ENCODE peak calls at places on chromosomes 13 and 19, in six cellular contexts. W is lung; N is ascending aorta; A is CD8-positive, alpha-beta T cell; L is PC-9; X is activated B cell treated with CpG ODN at 0.5 μM for 24 hours. G is an unnamed sample.

GRCh38 chr19:43622956-43623355 is 3.5 kb upstream of the ZNF428 start:
- DNase-seq in X (no peak), N (no peak), L (no peak), W (no peak), A (no peak), G (no peak)

GRCh38 chr19:46495789-46496099 is at the start of gene PNMA8B:
- DNase-seq in N (no peak), A (no peak), L (no peak), W (no peak), X (no peak), G (no peak)

GRCh38 chr19:18218159-18218558 is 8.1 kb downstream of the PDE4C start:
- DNase-seq in X (no peak), W (no peak), L (no peak), N (no peak), A (no peak), G (no peak)

GRCh38 chr13:110138009-110138699 is 168.8 kb downstream of the COL4A1 start:
- DNase-seq in N (peak; percentile 94), X (peak; percentile 19), L (peak; percentile 94), W (peak; percentile 73), A (peak; percentile 30), G (peak; percentile 50)

GRCh38 chr19:46722004-46722380 is 5.1 kb upstream of the PRKD2 start:
- DNase-seq in X (no peak), L (no peak), A (no peak), N (no peak), W (no peak), G (no peak)

GRCh38 chr19:2095338-2095938 is 688 bp downstream of the MOB3A start:
- DNase-seq in X (no peak), L (no peak), A (no peak), N (no peak), W (no peak), G (no peak)

GRCh38 chr19:2059422-2060201 is 8.6 kb upstream of the MKNK2 start:
- DNase-seq in A (no peak), W (peak; percentile 92), N (peak; percentile 88), L (peak; percentile 81), X (no peak), G (peak; percentile 94)

GRCh38 chr13:40271931-40272775 is 394.3 kb downstream of the FOXO1 start:
- DNase-seq in A (peak; percentile 31), W (peak; percentile 43), X (no peak), N (peak; percentile 94), L (peak; percentile 82), G (peak; percentile 90)

GRCh38 chr19:12015753-12016116 is 19.7 kb downstream of the ZNF433 start:
- DNase-seq in N (no peak), W (no peak), L (no peak), X (no peak), A (no peak), G (no peak)

GRCh38 chr19:42255766-42256750 is 1.1 kb upstream of the ERF start:
- DNase-seq in X (no peak), W (no peak), A (no peak), L (no peak), N (peak; percentile 75), G (peak; percentile 19)

GRCh38 chr13:111093136-111093535 is 22.0 kb upstream of the ARHGEF7 start:
- DNase-seq in A (no peak), W (no peak), N (no peak), X (no peak), L (no peak), G (no peak)

GRCh38 chr13:76745246-76746200 is 140.7 kb downstream of the KCTD12 start:
- DNase-seq in W (no peak), L (no peak), N (no peak), X (no peak), A (no peak), G (no peak)

DNA sequence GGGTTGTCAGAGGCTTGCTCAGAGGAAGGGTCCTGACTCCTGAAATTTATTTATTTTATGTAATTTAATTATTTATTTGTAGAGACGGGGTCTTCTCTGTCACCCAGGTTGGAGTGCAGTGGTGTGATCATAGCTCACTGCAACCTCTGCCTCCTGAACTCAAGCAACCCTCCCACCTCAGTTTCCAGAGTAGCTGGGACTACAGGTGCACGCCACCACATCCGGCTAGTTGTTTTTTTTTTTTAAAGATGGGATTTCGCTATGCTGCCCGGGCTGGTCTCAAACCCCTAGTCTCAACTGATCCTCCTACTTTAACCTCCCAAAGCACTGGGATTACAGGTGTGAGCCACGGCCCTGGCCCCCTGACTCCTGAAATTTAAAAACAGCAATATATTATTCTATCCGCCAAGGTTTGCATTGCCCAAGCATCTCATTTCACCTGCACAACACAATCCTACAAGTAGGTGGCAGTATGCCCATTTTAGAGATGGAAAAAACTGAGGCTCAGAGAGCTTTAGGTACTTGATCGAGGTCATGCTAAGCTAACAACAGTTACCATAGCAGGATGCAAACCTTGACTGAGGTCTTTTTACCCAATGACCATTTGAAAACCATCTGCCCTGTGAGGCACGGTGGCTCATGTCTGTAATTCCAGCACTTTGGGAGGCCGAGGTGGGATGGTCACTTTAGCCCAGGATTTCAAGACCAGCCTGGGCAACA is 18.1 kb downstream of the ARHGEF18 start:
- DNase-seq in N (no peak), W (no peak), A (no peak), L (peak; percentile 66), X (no peak), G (no peak)
- TF ChIP-seq CTCF in N (no peak), W (no peak), A (peak; percentile 29), L (peak; percentile 81), X (no peak), G (no peak)

DNA sequence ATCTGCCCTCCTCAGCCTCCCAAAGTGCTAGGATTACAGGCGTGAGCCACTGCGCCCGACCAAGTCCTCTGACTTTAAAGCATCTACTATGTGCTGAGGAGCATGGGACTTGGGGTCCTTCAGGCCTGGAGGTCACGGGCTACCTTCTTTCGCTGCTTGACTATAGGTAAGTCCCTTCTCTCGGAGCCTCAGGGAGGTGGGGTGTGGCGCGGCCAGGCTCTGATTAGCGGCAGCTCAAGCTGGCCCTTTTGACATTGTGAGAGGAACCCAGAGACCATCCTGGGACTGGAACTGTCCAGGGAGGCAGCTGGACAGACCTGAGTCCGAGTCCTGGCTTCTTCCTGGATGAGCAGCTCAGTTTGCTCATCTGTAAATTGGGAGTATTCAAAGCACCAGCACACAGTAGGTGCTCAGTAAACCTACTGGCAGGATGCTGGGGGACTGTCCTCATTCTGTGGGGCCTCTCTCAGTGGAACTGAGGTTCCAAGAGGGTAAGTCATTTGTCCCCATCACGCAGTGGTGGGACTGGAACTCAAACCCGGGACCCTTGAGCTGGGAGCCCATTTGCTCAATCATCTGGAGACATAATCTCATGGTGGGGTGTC is 780 bp downstream of the FCER2 start:
- DNase-seq in N (no peak), X (no peak), L (no peak), W (no peak), A (no peak), G (no peak)
- TF ChIP-seq CTCF in N (no peak), X (no peak), L (no peak), W (no peak), A (no peak), G (no peak)

GRCh38 chr13:81927347-81927746 is 1586.4 kb upstream of the SPRY2 start:
- DNase-seq in W (no peak), A (no peak), L (no peak), N (no peak), X (no peak), G (no peak)
- TF ChIP-seq CTCF in W (no peak), A (no peak), L (no peak), N (no peak), X (no peak), G (no peak)

GRCh38 chr19:960601-960938 is 23.6 kb upstream of the WDR18 start:
- DNase-seq in X (no peak), L (no peak), W (no peak), N (no peak), A (no peak), G (no peak)

GRCh38 chr19:958967-959685 is 25.0 kb upstream of the WDR18 start:
- DNase-seq in A (no peak), W (no peak), L (no peak), X (no peak), N (no peak), G (no peak)

GRCh38 chr19:961866-962620 is 22.1 kb upstream of the WDR18 start:
- DNase-seq in A (no peak), L (no peak), W (no peak), N (no peak), X (no peak), G (no peak)

GRCh38 chr19:962683-963385 is 21.3 kb upstream of the WDR18 start:
- DNase-seq in L (no peak), W (no peak), X (no peak), N (no peak), A (no peak), G (no peak)

GRCh38 chr19:959935-960502 is 24.1 kb upstream of the WDR18 start:
- DNase-seq in L (no peak), X (no peak), N (no peak), A (no peak), W (no peak), G (no peak)
- TF ChIP-seq CTCF in L (no peak), X (no peak), N (no peak), A (no peak), W (no peak), G (no peak)